ENCODE peak calls at places on chromosomes 16 and 17, in seven cellular contexts. M is fibroblast of pulmonary artery, F is fibroblast of mammary gland, A is IMR-90, G is HepG2, T is heart left ventricle, H is ovary. P is an unnamed sample.

GRCh38 chr17:12122091-12122490 is 101.4 kb downstream of the MAP2K4 start:
- DNase-seq in M (no peak), F (no peak), A (no peak), G (no peak), T (no peak), H (no peak), P (no peak)

GRCh38 chr17:2094891-2095535 is 40.1 kb downstream of the HIC1 start:
- DNase-seq in M (peak; percentile 73), F (peak; percentile 63), A (peak; percentile 75), G (peak; percentile 92), T (peak; percentile 76), H (no peak), P (no peak)

GRCh38 chr17:39281806-39282205 is 56.1 kb upstream of the STAC2 start:
- DNase-seq in M (peak; percentile 50), F (no peak), A (peak; percentile 48), G (no peak), T (no peak), H (no peak), P (peak; percentile 10)

GRCh38 chr17:47850692-47851573 is at the start of gene SP6:
- DNase-seq in M (peak; percentile 47), F (peak; percentile 46), A (peak; percentile 51), G (peak; percentile 77), T (peak; percentile 40), H (peak; percentile 74), P (peak; percentile 59)

GRCh38 chr17:8248751-8249607 is at the start of gene PFAS:
- DNase-seq in M (peak; percentile 91), F (peak; percentile 88), A (peak; percentile 89), G (peak; percentile 87), T (peak; percentile 96), H (peak; percentile 98), P (peak; percentile 98)

GRCh38 chr16:65480276-65480675 is 358.4 kb upstream of the CDH11 start:
- DNase-seq in M (no peak), F (no peak), A (no peak), G (no peak), T (no peak), H (no peak), P (no peak)

GRCh38 chr17:33968350-33969044 is 286.6 kb upstream of the CCL2 start:
- DNase-seq in M (no peak), F (no peak), A (no peak), G (no peak), T (no peak), H (no peak), P (no peak)

GRCh38 chr17:48731355-48731754 is 2.8 kb upstream of the HOXB13 start:
- DNase-seq in M (no peak), F (no peak), A (no peak), G (no peak), T (no peak), H (no peak), P (no peak)

GRCh38 chr16:75244225-75244792 is 7.1 kb downstream of the BCAR1 start:
- DNase-seq in M (peak; percentile 75), F (peak; percentile 66), A (peak; percentile 72), G (no peak), T (peak; percentile 70), H (no peak), P (peak; percentile 76)

GRCh38 chr17:21239680-21240374 is 13.4 kb downstream of the NATD1 start:
- DNase-seq in M (peak; percentile 47), F (peak; percentile 36), A (peak; percentile 28), G (peak; percentile 32), T (no peak), H (no peak), P (peak; percentile 44)

GRCh38 chr17:41340934-41341861 is 9.4 kb downstream of the KRT33A start:
- DNase-seq in M (no peak), F (no peak), A (no peak), G (no peak), T (no peak), H (no peak), P (no peak)

GRCh38 chr17:78716814-78717393 is 65.2 kb downstream of the CYTH1 start:
- DNase-seq in M (peak; percentile 41), F (peak; percentile 49), A (peak; percentile 22), G (no peak), T (peak; percentile 72), H (peak; percentile 78), P (peak; percentile 76)

GRCh38 chr17:81859906-81860755 is at the start of gene P4HB:
- DNase-seq in M (no peak), F (no peak), A (no peak), G (no peak), T (no peak), H (no peak), P (peak; percentile 36)

GRCh38 chr17:72270530-72270929 is 149.7 kb downstream of the SOX9 start:
- DNase-seq in M (peak; percentile 27), F (peak; percentile 48), A (peak; percentile 3), G (no peak), T (peak; percentile 8), H (no peak), P (peak; percentile 29)

GRCh38 chr17:50549256-50549941 is 2.4 kb downstream of the SPATA20 start:
- DNase-seq in M (no peak), F (no peak), A (no peak), G (no peak), T (no peak), H (no peak), P (no peak)

GRCh38 chr17:64424318-64424717 is 24.6 kb upstream of the MILR1 start:
- DNase-seq in M (no peak), F (no peak), A (no peak), G (no peak), T (no peak), H (no peak), P (no peak)

GRCh38 chr16:53768593-53768992 is 64.6 kb downstream of the FTO start:
- DNase-seq in M (peak; percentile 91), F (peak; percentile 95), A (peak; percentile 87), G (no peak), T (no peak), H (no peak), P (peak; percentile 76)

GRCh38 chr17:75773121-75773807 is 8.3 kb upstream of the GALK1 start:
- DNase-seq in M (no peak), F (no peak), A (no peak), G (no peak), T (no peak), H (peak; percentile 50), P (no peak)

GRCh38 chr17:74214642-74215331 is 1.4 kb downstream of the TTYH2 start:
- DNase-seq in M (no peak), F (no peak), A (no peak), G (no peak), T (peak; percentile 56), H (no peak), P (no peak)

GRCh38 chr16:27286446-27286845 is 17.9 kb upstream of the NSMCE1 start:
- DNase-seq in M (peak; percentile 96), F (peak; percentile 97), A (peak; percentile 97), G (peak; percentile 64), T (peak; percentile 33), H (no peak), P (peak; percentile 96)

GRCh38 chr16:30570621-30571443 is 682 bp downstream of the ZNF688 start:
- DNase-seq in M (peak; percentile 50), F (peak; percentile 28), A (peak; percentile 28), G (no peak), T (no peak), H (peak; percentile 69), P (peak; percentile 52)

GRCh38 chr16:85399583-85400284 is 213.4 kb upstream of the GSE1 start:
- DNase-seq in M (no peak), F (no peak), A (no peak), G (no peak), T (no peak), H (peak; percentile 24), P (no peak)

GRCh38 chr17:13010959-13011358 is 6.9 kb downstream of the ELAC2 start:
- DNase-seq in M (no peak), F (no peak), A (no peak), G (no peak), T (no peak), H (no peak), P (no peak)

GRCh38 chr16:67504190-67505021 is 21.1 kb upstream of the AGRP start:
- DNase-seq in M (no peak), F (peak; percentile 50), A (peak; percentile 24), G (peak; percentile 56), T (peak; percentile 59), H (no peak), P (peak; percentile 23)

GRCh38 chr17:44967026-44967906 is 837 bp downstream of the C1QL1 start:
- DNase-seq in M (no peak), F (no peak), A (no peak), G (no peak), T (no peak), H (no peak), P (no peak)

GRCh38 chr17:44970136-44970737 is 2.1 kb upstream of the C1QL1 start:
- DNase-seq in M (no peak), F (peak; percentile 17), A (no peak), G (no peak), T (no peak), H (peak; percentile 74), P (peak; percentile 52)

GRCh38 chr17:44969144-44969780 is 1.2 kb upstream of the C1QL1 start:
- DNase-seq in M (no peak), F (no peak), A (no peak), G (no peak), T (no peak), H (no peak), P (no peak)

GRCh38 chr17:44967907-44968224 is 237 bp downstream of the C1QL1 start:
- DNase-seq in M (no peak), F (no peak), A (no peak), G (no peak), T (no peak), H (no peak), P (no peak)

GRCh38 chr17:44968225-44969143 is at the start of gene C1QL1:
- DNase-seq in M (peak; percentile 86), F (peak; percentile 74), A (peak; percentile 81), G (peak; percentile 84), T (peak; percentile 92), H (peak; percentile 96), P (peak; percentile 89)
- TF ChIP-seq CTCF in M (peak; percentile 15), F (no peak), A (no peak), G (peak; percentile 65), T (no peak), H (no peak), P (no peak)

DNA sequence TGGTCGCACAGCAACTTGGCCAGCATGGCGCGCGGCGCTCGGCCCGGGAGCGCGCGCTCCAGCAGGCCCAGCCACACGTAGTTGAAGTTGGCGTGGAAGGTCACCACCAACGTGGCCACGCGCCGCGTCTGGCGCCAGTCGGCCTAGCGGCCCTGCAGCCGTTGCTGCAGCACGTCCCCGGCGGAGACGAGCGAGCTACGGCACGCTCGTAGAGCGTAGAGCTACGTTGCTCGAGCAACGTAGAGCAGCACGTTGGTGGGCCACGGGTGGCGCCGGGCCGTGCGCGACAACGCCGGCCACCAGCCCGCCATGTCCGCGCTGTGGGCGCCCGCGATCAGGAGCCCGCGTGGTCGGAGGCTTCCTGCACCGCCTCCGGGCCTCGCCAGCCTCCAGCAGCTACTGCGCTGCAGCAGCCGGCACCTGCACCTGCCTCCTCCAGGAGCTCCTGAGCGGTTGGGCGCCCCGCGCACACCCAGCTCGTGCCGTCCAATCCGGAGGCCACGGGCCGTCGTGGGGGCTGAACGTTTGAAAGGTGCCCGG is 13.4 kb upstream of the SULT1A1 start:
- DNase-seq in M (no peak), F (no peak), A (no peak), G (no peak), T (no peak), H (peak; percentile 60), P (peak; percentile 37)
- H3K4me3 ChIP-seq in M (no peak overlapping the region), F (no peak overlapping the region), A (no peak overlapping the region), G (no peak overlapping the region), T (peak overlapping the region; percentile 51), H (peak overlapping the region; percentile 38), P (no peak overlapping the region)

GRCh38 chr17:29705352-29705751 is 82.6 kb upstream of the CORO6 start:
- DNase-seq in M (no peak), F (no peak), A (no peak), G (no peak), T (no peak), H (no peak), P (no peak)
- TF ChIP-seq CTCF in M (no peak), F (no peak), A (no peak), G (no peak), T (no peak), H (no peak), P (no peak)

GRCh38 chr17:80221401-80221800 is 1.2 kb downstream of the SLC26A11 start:
- DNase-seq in M (no peak), F (no peak), A (no peak), G (no peak), T (no peak), H (no peak), P (no peak)
- H3K4me3 ChIP-seq in M (peak overlapping the region; percentile 86), F (peak overlapping the region; percentile 75), A (peak overlapping the region; percentile 67), G (peak overlapping the region; percentile 90), T (peak overlapping the region; percentile 99), H (peak overlapping the region; percentile 99), P (peak overlapping the region; percentile 75)